ENCODE peak calls at places on chromosomes 7 and 10, in nine cellular contexts. One of them, this sample, is unnamed.

GRCh38 chr10:48444861-48445841 is 138.7 kb downstream of the MAPK8 start:
- DNase-seq in GM06990: no peak
- DNase-seq in mammary epithelial cell: peak
- DNase-seq in prostate gland: no peak
- DNase-seq in upper lobe of right lung: peak
- DNase-seq in GM12878: no peak
- DNase-seq in choroid plexus epithelial cell: no peak
- DNase-seq in colonic mucosa: no peak
- DNase-seq in body of pancreas: no peak
- DNase-seq in this sample: no peak

GRCh38 chr10:114629083-114629823 is 28.8 kb downstream of the ABLIM1 start:
- DNase-seq in body of pancreas: no peak
- DNase-seq in upper lobe of right lung: no peak
- DNase-seq in GM12878: no peak
- DNase-seq in colonic mucosa: no peak
- DNase-seq in mammary epithelial cell: no peak
- DNase-seq in prostate gland: no peak
- DNase-seq in choroid plexus epithelial cell: no peak
- DNase-seq in GM06990: no peak
- DNase-seq in this sample: no peak

GRCh38 chr7:133807610-133808543 is 319.3 kb upstream of the LRGUK start:
- DNase-seq in colonic mucosa: no peak
- DNase-seq in prostate gland: no peak
- DNase-seq in mammary epithelial cell: no peak
- DNase-seq in GM12878: no peak
- DNase-seq in body of pancreas: no peak
- DNase-seq in choroid plexus epithelial cell: no peak
- DNase-seq in GM06990: no peak
- DNase-seq in upper lobe of right lung: no peak
- DNase-seq in this sample: no peak

GRCh38 chr7:18287482-18287881 is 208.1 kb upstream of the HDAC9 start:
- DNase-seq in colonic mucosa: no peak
- DNase-seq in body of pancreas: no peak
- DNase-seq in GM12878: no peak
- DNase-seq in GM06990: no peak
- DNase-seq in prostate gland: no peak
- DNase-seq in mammary epithelial cell: no peak
- DNase-seq in upper lobe of right lung: no peak
- DNase-seq in choroid plexus epithelial cell: no peak
- DNase-seq in this sample: no peak

GRCh38 chr10:72954596-72955569 is at the start of gene PLA2G12B:
- DNase-seq in body of pancreas: no peak
- DNase-seq in choroid plexus epithelial cell: no peak
- DNase-seq in GM12878: no peak
- DNase-seq in GM06990: no peak
- DNase-seq in upper lobe of right lung: no peak
- DNase-seq in mammary epithelial cell: no peak
- DNase-seq in colonic mucosa: peak
- DNase-seq in prostate gland: no peak
- DNase-seq in this sample: peak

GRCh38 chr7:70006411-70006920 is 408.2 kb downstream of the AUTS2 start:
- DNase-seq in upper lobe of right lung: no peak
- DNase-seq in colonic mucosa: no peak
- DNase-seq in choroid plexus epithelial cell: no peak
- DNase-seq in GM12878: no peak
- DNase-seq in body of pancreas: no peak
- DNase-seq in GM06990: peak
- DNase-seq in mammary epithelial cell: no peak
- DNase-seq in prostate gland: no peak
- DNase-seq in this sample: no peak

GRCh38 chr10:59892697-59893096 is 13.7 kb downstream of the CCDC6 start:
- DNase-seq in GM12878: no peak
- DNase-seq in prostate gland: no peak
- DNase-seq in choroid plexus epithelial cell: no peak
- DNase-seq in colonic mucosa: no peak
- DNase-seq in mammary epithelial cell: no peak
- DNase-seq in body of pancreas: peak
- DNase-seq in GM06990: no peak
- DNase-seq in upper lobe of right lung: no peak
- DNase-seq in this sample: no peak

GRCh38 chr7:97187067-97187466 is 69.6 kb downstream of the SDHAF3 start:
- DNase-seq in mammary epithelial cell: peak
- DNase-seq in colonic mucosa: no peak
- DNase-seq in upper lobe of right lung: no peak
- DNase-seq in GM06990: no peak
- DNase-seq in choroid plexus epithelial cell: peak
- DNase-seq in GM12878: no peak
- DNase-seq in body of pancreas: no peak
- DNase-seq in prostate gland: no peak
- DNase-seq in this sample: peak

GRCh38 chr7:55191926-55192692 is 173.0 kb upstream of the LANCL2 start:
- DNase-seq in GM06990: no peak
- DNase-seq in body of pancreas: no peak
- DNase-seq in upper lobe of right lung: peak
- DNase-seq in GM12878: no peak
- DNase-seq in mammary epithelial cell: no peak
- DNase-seq in choroid plexus epithelial cell: peak
- DNase-seq in colonic mucosa: no peak
- DNase-seq in prostate gland: no peak
- DNase-seq in this sample: no peak

GRCh38 chr10:108052981-108053380 is 888.5 kb upstream of the SORCS1 start:
- DNase-seq in colonic mucosa: no peak
- DNase-seq in upper lobe of right lung: no peak
- DNase-seq in body of pancreas: no peak
- DNase-seq in GM12878: no peak
- DNase-seq in mammary epithelial cell: peak
- DNase-seq in GM06990: no peak
- DNase-seq in prostate gland: no peak
- DNase-seq in choroid plexus epithelial cell: no peak
- DNase-seq in this sample: no peak

GRCh38 chr10:68231106-68231901 is 609 bp downstream of the ATOH7 start:
- DNase-seq in choroid plexus epithelial cell: peak
- DNase-seq in upper lobe of right lung: peak
- DNase-seq in GM06990: peak
- DNase-seq in mammary epithelial cell: peak
- DNase-seq in prostate gland: peak
- DNase-seq in colonic mucosa: peak
- DNase-seq in body of pancreas: peak
- DNase-seq in GM12878: no peak
- DNase-seq in this sample: peak
- TF ChIP-seq CTCF in choroid plexus epithelial cell: peak
- TF ChIP-seq CTCF in upper lobe of right lung: peak
- TF ChIP-seq CTCF in GM06990: peak
- TF ChIP-seq CTCF in mammary epithelial cell: no peak
- TF ChIP-seq CTCF in prostate gland: no peak
- TF ChIP-seq CTCF in colonic mucosa: no peak
- TF ChIP-seq CTCF in body of pancreas: no peak
- TF ChIP-seq CTCF in GM12878: peak
- TF ChIP-seq CTCF in this sample: peak

DNA sequence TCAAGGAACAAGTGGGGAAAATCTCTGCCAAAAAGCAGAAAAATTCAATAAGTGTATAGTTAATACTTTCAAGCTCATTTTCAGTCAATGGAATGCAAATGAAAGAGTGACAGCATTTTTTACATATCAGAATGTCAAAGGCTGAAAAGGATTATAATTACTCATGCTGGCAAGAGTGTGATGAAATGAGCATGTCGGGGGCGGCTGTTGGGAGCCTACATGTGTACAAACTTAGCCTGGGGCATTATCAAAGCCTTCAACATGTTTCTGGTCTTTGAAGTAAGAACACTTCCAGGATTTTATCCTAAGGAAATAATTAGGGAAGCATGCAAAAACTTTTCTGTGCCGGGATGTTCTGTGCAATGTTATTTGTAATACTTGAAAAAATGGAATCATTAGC is 221.7 kb upstream of the LYZL1 start:
- DNase-seq in GM12878: no peak
- DNase-seq in choroid plexus epithelial cell: peak
- DNase-seq in GM06990: no peak
- DNase-seq in mammary epithelial cell: peak
- DNase-seq in upper lobe of right lung: no peak
- DNase-seq in body of pancreas: no peak
- DNase-seq in prostate gland: no peak
- DNase-seq in colonic mucosa: no peak
- DNase-seq in this sample: peak
- H3K4me3 ChIP-seq in GM12878: no peak
- H3K4me3 ChIP-seq in choroid plexus epithelial cell: no peak
- H3K4me3 ChIP-seq in GM06990: no peak
- H3K4me3 ChIP-seq in mammary epithelial cell: no peak
- H3K4me3 ChIP-seq in upper lobe of right lung: no peak
- H3K4me3 ChIP-seq in body of pancreas: no peak
- H3K4me3 ChIP-seq in prostate gland: no peak
- H3K4me3 ChIP-seq in colonic mucosa: no peak
- H3K4me3 ChIP-seq in this sample: no peak

GRCh38 chr10:70442332-70442988 is 979 bp upstream of the NODAL start:
- DNase-seq in choroid plexus epithelial cell: no peak
- DNase-seq in GM12878: no peak
- DNase-seq in body of pancreas: no peak
- DNase-seq in upper lobe of right lung: no peak
- DNase-seq in prostate gland: no peak
- DNase-seq in colonic mucosa: peak
- DNase-seq in GM06990: no peak
- DNase-seq in mammary epithelial cell: no peak
- DNase-seq in this sample: no peak

GRCh38 chr10:70441877-70442205 is 360 bp upstream of the NODAL start:
- DNase-seq in prostate gland: no peak
- DNase-seq in GM06990: no peak
- DNase-seq in colonic mucosa: no peak
- DNase-seq in GM12878: no peak
- DNase-seq in body of pancreas: no peak
- DNase-seq in upper lobe of right lung: peak
- DNase-seq in choroid plexus epithelial cell: no peak
- DNase-seq in mammary epithelial cell: no peak
- DNase-seq in this sample: no peak

GRCh38 chr10:70437721-70438120 is 3.8 kb downstream of the NODAL start:
- DNase-seq in body of pancreas: no peak
- DNase-seq in choroid plexus epithelial cell: no peak
- DNase-seq in colonic mucosa: no peak
- DNase-seq in GM12878: no peak
- DNase-seq in prostate gland: no peak
- DNase-seq in mammary epithelial cell: no peak
- DNase-seq in upper lobe of right lung: no peak
- DNase-seq in GM06990: no peak
- DNase-seq in this sample: no peak

GRCh38 chr10:70441161-70441876 is at the start of gene NODAL:
- DNase-seq in mammary epithelial cell: no peak
- DNase-seq in body of pancreas: no peak
- DNase-seq in GM12878: no peak
- DNase-seq in prostate gland: no peak
- DNase-seq in colonic mucosa: no peak
- DNase-seq in choroid plexus epithelial cell: no peak
- DNase-seq in upper lobe of right lung: peak
- DNase-seq in GM06990: no peak
- DNase-seq in this sample: no peak

DNA sequence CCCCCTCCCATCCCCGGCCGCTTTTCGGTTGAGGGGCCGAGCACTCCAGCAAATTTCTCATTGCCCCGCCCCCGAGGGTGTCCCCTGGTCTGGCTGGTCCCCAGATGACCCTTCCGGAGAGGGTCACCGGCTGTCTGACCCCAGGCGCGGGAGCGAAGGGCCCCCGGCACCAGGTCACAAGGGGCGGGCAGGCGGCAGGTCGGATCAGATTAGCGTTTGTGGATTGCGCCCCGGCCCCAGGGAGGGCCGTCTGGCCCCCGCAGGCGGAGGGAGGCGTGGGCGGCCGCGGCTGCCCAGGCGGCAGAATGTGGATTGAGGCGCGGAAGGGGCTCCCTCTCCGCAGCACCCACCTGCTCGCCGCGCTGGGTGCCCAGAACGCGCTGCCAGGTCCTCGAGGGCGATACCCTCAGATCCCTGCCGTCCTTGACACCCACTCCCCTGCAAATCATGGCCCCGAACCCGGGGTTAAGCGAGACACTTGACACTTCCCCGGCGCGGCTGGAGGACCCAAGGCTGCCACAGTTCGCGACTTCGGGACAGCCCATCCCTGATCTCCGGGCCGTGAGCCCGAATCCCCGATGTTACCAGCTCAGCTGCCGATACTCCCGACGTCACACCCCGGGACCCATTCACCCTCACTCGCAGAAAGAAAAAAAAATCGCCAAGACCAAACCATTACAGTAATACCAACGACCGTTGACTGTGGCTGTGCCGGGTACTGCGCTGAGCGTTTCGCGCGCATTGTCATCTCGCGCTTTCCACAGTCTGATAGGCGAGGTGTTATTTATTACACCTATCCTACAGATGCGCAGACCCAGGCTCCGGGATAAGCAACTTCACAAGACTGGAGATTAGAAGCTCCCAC is 953 bp downstream of the NODAL start:
- DNase-seq in mammary epithelial cell: no peak
- DNase-seq in colonic mucosa: no peak
- DNase-seq in GM12878: no peak
- DNase-seq in body of pancreas: no peak
- DNase-seq in upper lobe of right lung: no peak
- DNase-seq in choroid plexus epithelial cell: no peak
- DNase-seq in GM06990: no peak
- DNase-seq in prostate gland: no peak
- DNase-seq in this sample: no peak
- TF ChIP-seq CTCF in mammary epithelial cell: no peak
- TF ChIP-seq CTCF in colonic mucosa: no peak
- TF ChIP-seq CTCF in GM12878: no peak
- TF ChIP-seq CTCF in body of pancreas: no peak
- TF ChIP-seq CTCF in upper lobe of right lung: no peak
- TF ChIP-seq CTCF in choroid plexus epithelial cell: no peak
- TF ChIP-seq CTCF in GM06990: no peak
- TF ChIP-seq CTCF in prostate gland: no peak
- TF ChIP-seq CTCF in this sample: no peak

GRCh38 chr7:27094304-27095049 is 1.3 kb downstream of the HOXA1 start:
- DNase-seq in choroid plexus epithelial cell: no peak
- DNase-seq in body of pancreas: no peak
- DNase-seq in GM06990: no peak
- DNase-seq in prostate gland: no peak
- DNase-seq in upper lobe of right lung: no peak
- DNase-seq in mammary epithelial cell: no peak
- DNase-seq in GM12878: no peak
- DNase-seq in colonic mucosa: no peak
- DNase-seq in this sample: no peak

GRCh38 chr7:27092753-27093097 is 3.1 kb downstream of the HOXA1 start:
- DNase-seq in GM12878: no peak
- DNase-seq in GM06990: no peak
- DNase-seq in choroid plexus epithelial cell: no peak
- DNase-seq in colonic mucosa: no peak
- DNase-seq in upper lobe of right lung: no peak
- DNase-seq in mammary epithelial cell: no peak
- DNase-seq in body of pancreas: no peak
- DNase-seq in prostate gland: no peak
- DNase-seq in this sample: no peak

GRCh38 chr7:27096756-27097514 is 1.1 kb upstream of the HOXA1 start:
- DNase-seq in mammary epithelial cell: peak
- DNase-seq in GM12878: no peak
- DNase-seq in choroid plexus epithelial cell: no peak
- DNase-seq in upper lobe of right lung: peak
- DNase-seq in prostate gland: no peak
- DNase-seq in body of pancreas: no peak
- DNase-seq in GM06990: no peak
- DNase-seq in colonic mucosa: peak
- DNase-seq in this sample: peak

GRCh38 chr7:27095897-27096755 is at the start of gene HOXA1:
- DNase-seq in colonic mucosa: peak
- DNase-seq in GM12878: peak
- DNase-seq in upper lobe of right lung: peak
- DNase-seq in body of pancreas: peak
- DNase-seq in GM06990: peak
- DNase-seq in prostate gland: peak
- DNase-seq in mammary epithelial cell: peak
- DNase-seq in choroid plexus epithelial cell: peak
- DNase-seq in this sample: peak

GRCh38 chr7:27095050-27095896 is 527 bp downstream of the HOXA1 start:
- DNase-seq in prostate gland: no peak
- DNase-seq in upper lobe of right lung: no peak
- DNase-seq in colonic mucosa: no peak
- DNase-seq in GM06990: no peak
- DNase-seq in mammary epithelial cell: peak
- DNase-seq in body of pancreas: no peak
- DNase-seq in choroid plexus epithelial cell: no peak
- DNase-seq in GM12878: no peak
- DNase-seq in this sample: no peak
- H3K4me3 ChIP-seq in prostate gland: peak
- H3K4me3 ChIP-seq in upper lobe of right lung: peak
- H3K4me3 ChIP-seq in colonic mucosa: peak
- H3K4me3 ChIP-seq in GM06990: peak
- H3K4me3 ChIP-seq in mammary epithelial cell: peak
- H3K4me3 ChIP-seq in body of pancreas: no peak
- H3K4me3 ChIP-seq in choroid plexus epithelial cell: no peak
- H3K4me3 ChIP-seq in GM12878: peak
- H3K4me3 ChIP-seq in this sample: peak